ENCODE peak calls at places on chromosome 4, in four cellular contexts. One of them, this sample, is unnamed. For H3K4me1, the result is how much of the 10 kb centered on the place peaks cover.

GRCh38 chr4:154606728-154607723 is 5.4 kb downstream of the FGG start:
- DNase-seq in IMR-90: no peak
- DNase-seq in K562: no peak
- DNase-seq in A549: no peak
- DNase-seq in this sample: no peak

GRCh38 chr4:36091997-36092396 is 152.3 kb downstream of the ARAP2 start:
- DNase-seq in IMR-90: no peak
- DNase-seq in K562: no peak
- DNase-seq in A549: no peak
- DNase-seq in this sample: no peak

GRCh38 chr4:128663325-128663724 is 146.2 kb upstream of the JADE1 start:
- DNase-seq in IMR-90: no peak
- DNase-seq in K562: no peak
- DNase-seq in A549: no peak
- DNase-seq in this sample: no peak

GRCh38 chr4:8010618-8011017 is 71.0 kb upstream of the AFAP1 start:
- DNase-seq in IMR-90: peak
- DNase-seq in K562: no peak
- DNase-seq in A549: no peak
- DNase-seq in this sample: peak

GRCh38 chr4:108743021-108743420 is 19.8 kb downstream of the ETNPPL start:
- DNase-seq in IMR-90: no peak
- DNase-seq in K562: no peak
- DNase-seq in A549: no peak
- DNase-seq in this sample: no peak

GRCh38 chr4:18686338-18687039 is 664.9 kb upstream of the LCORL start:
- DNase-seq in IMR-90: no peak
- DNase-seq in K562: no peak
- DNase-seq in A549: no peak
- DNase-seq in this sample: no peak

GRCh38 chr4:138263438-138263837 is 21.3 kb upstream of the SLC7A11 start:
- DNase-seq in IMR-90: peak
- DNase-seq in K562: no peak
- DNase-seq in A549: no peak
- DNase-seq in this sample: no peak

GRCh38 chr4:12729384-12729783 is 754.8 kb downstream of the RAB28 start:
- DNase-seq in IMR-90: peak
- DNase-seq in K562: peak
- DNase-seq in A549: peak
- DNase-seq in this sample: peak

GRCh38 chr4:58723954-58724353 is 1613.8 kb upstream of the IGFBP7 start:
- DNase-seq in IMR-90: no peak
- DNase-seq in K562: no peak
- DNase-seq in A549: no peak
- DNase-seq in this sample: no peak

GRCh38 chr4:15405069-15405468 is 22.8 kb upstream of the C1QTNF7 start:
- DNase-seq in IMR-90: no peak
- DNase-seq in K562: no peak
- DNase-seq in A549: no peak
- DNase-seq in this sample: no peak
- H3K4me1 ChIP-seq in IMR-90: under half
- H3K4me1 ChIP-seq in K562: under half
- H3K4me1 ChIP-seq in A549: under half
- H3K4me1 ChIP-seq in this sample: under half

GRCh38 chr4:26356067-26356466 is 35.3 kb downstream of the RBPJ start:
- DNase-seq in IMR-90: peak
- DNase-seq in K562: no peak
- DNase-seq in A549: no peak
- DNase-seq in this sample: no peak
- TF ChIP-seq RCOR1 in IMR-90: no peak
- TF ChIP-seq RCOR1 in K562: no peak
- TF ChIP-seq RCOR1 in A549: no peak
- TF ChIP-seq RCOR1 in this sample: no peak

GRCh38 chr4:10047967-10048366 is 26.7 kb upstream of the SLC2A9 start:
- DNase-seq in IMR-90: no peak
- DNase-seq in K562: no peak
- DNase-seq in A549: no peak
- DNase-seq in this sample: no peak
- H3K4me1 ChIP-seq in IMR-90: under half
- H3K4me1 ChIP-seq in K562: under half
- H3K4me1 ChIP-seq in A549: under half
- H3K4me1 ChIP-seq in this sample: under half

DNA sequence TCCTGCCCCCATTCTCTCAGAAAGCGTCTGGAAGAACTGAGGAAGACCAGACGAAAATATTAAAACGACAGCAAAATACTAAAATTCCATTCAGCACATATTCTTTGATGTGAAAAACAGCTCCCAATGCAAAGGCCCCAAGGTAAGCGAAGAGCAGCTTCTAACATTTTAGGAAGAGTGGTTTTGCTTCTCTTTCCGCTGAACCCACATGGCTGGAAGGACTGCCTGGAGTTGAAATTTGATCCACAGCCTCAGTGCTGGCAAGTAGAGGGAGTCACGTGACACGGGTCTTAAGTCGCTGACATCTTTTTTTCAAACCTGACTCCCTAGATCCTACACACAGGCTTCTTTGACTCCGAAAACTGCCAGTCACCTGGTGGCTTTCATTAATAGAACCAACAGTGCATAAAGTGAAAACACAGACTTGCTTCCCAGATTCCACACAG is at the start of gene FAM13A:
- DNase-seq in IMR-90: peak
- DNase-seq in K562: peak
- DNase-seq in A549: peak
- DNase-seq in this sample: no peak
- TF ChIP-seq RCOR1 in IMR-90: no peak
- TF ChIP-seq RCOR1 in K562: no peak
- TF ChIP-seq RCOR1 in A549: no peak
- TF ChIP-seq RCOR1 in this sample: no peak

GRCh38 chr4:82452026-82452425 is 21.6 kb downstream of the ENOPH1 start:
- DNase-seq in IMR-90: no peak
- DNase-seq in K562: no peak
- DNase-seq in A549: no peak
- DNase-seq in this sample: no peak
- H3K4me1 ChIP-seq in IMR-90: under half
- H3K4me1 ChIP-seq in K562: under half
- H3K4me1 ChIP-seq in A549: under half
- H3K4me1 ChIP-seq in this sample: under half

GRCh38 chr4:141771889-141772830 is 135.8 kb downstream of the IL15 start:
- DNase-seq in IMR-90: no peak
- DNase-seq in K562: no peak
- DNase-seq in A549: peak
- DNase-seq in this sample: no peak
- TF ChIP-seq RCOR1 in IMR-90: no peak
- TF ChIP-seq RCOR1 in K562: no peak
- TF ChIP-seq RCOR1 in A549: no peak
- TF ChIP-seq RCOR1 in this sample: no peak

GRCh38 chr4:1291091-1291490 is 1.4 kb downstream of the MAEA start:
- DNase-seq in IMR-90: no peak
- DNase-seq in K562: no peak
- DNase-seq in A549: no peak
- DNase-seq in this sample: no peak
- H3K4me1 ChIP-seq in IMR-90: under half
- H3K4me1 ChIP-seq in K562: under half
- H3K4me1 ChIP-seq in A549: under half
- H3K4me1 ChIP-seq in this sample: under half

This sample was measured in SK-N-SH.